ENCODE peak calls at places on chromosomes 12 and 14, in seven cellular contexts. G, O, C, R, H, M and V are unnamed samples.

GRCh38 chr12:101045486-101046474 is 164.3 kb downstream of the SLC5A8 start:
- DNase-seq in G (no peak), O (no peak), C (peak; percentile 29), R (no peak), H (no peak), M (peak; percentile 21), V (no peak)

GRCh38 chr14:36319899-36320209 is 583 bp downstream of the MBIP start:
- DNase-seq in G (no peak), O (no peak), C (no peak), R (no peak), H (no peak), M (no peak), V (no peak)

GRCh38 chr14:61670576-61670975 is 24.7 kb upstream of the HIF1A start:
- DNase-seq in G (no peak), O (no peak), C (no peak), R (no peak), H (no peak), M (no peak), V (no peak)

GRCh38 chr12:58285551-58285950 is 344.2 kb downstream of the ATP23 start:
- DNase-seq in G (no peak), O (no peak), C (no peak), R (peak; percentile 64), H (no peak), M (no peak), V (peak; percentile 36)

GRCh38 chr12:105852958-105853357 is 285.8 kb downstream of the NUAK1 start:
- DNase-seq in G (no peak), O (no peak), C (peak; percentile 48), R (no peak), H (no peak), M (no peak), V (no peak)

GRCh38 chr12:95218164-95218851 is 701 bp downstream of the VEZT start:
- DNase-seq in G (no peak), O (no peak), C (peak; percentile 72), R (no peak), H (peak; percentile 82), M (peak; percentile 73), V (no peak)

GRCh38 chr14:103744621-103745395 is 29.2 kb downstream of the ZFYVE21 start:
- DNase-seq in G (no peak), O (no peak), C (no peak), R (no peak), H (no peak), M (no peak), V (no peak)

GRCh38 chr12:28583771-28584261 is 393.6 kb downstream of the CCDC91 start:
- DNase-seq in G (no peak), O (no peak), C (peak; percentile 82), R (no peak), H (no peak), M (peak; percentile 11), V (no peak)

GRCh38 chr14:95097385-95097784 is 59.9 kb downstream of the DICER1 start:
- DNase-seq in G (no peak), O (no peak), C (peak; percentile 81), R (no peak), H (no peak), M (no peak), V (no peak)

GRCh38 chr14:104390941-104391901 is 188.3 kb upstream of the C14orf180 start:
- DNase-seq in G (no peak), O (peak; percentile 24), C (no peak), R (no peak), H (no peak), M (no peak), V (peak; percentile 52)

GRCh38 chr14:65210118-65210826 is 108.0 kb upstream of the MAX start:
- DNase-seq in G (no peak), O (no peak), C (peak; percentile 23), R (no peak), H (no peak), M (no peak), V (no peak)

GRCh38 chr14:64298773-64299172 is 4.6 kb upstream of the ESR2 start:
- DNase-seq in G (no peak), O (no peak), C (no peak), R (no peak), H (no peak), M (no peak), V (no peak)

GRCh38 chr12:58342736-58343135 is 401.4 kb downstream of the ATP23 start:
- DNase-seq in G (no peak), O (no peak), C (no peak), R (no peak), H (no peak), M (no peak), V (no peak)

GRCh38 chr12:49019435-49020317 is 1.1 kb upstream of the PRKAG1 start:
- DNase-seq in G (no peak), O (no peak), C (peak; percentile 52), R (peak; percentile 58), H (peak; percentile 38), M (peak; percentile 30), V (peak; percentile 54)

GRCh38 chr14:104972301-104973211 is 5.6 kb downstream of the AHNAK2 start:
- DNase-seq in G (peak; percentile 83), O (no peak), C (peak; percentile 80), R (no peak), H (peak; percentile 84), M (peak; percentile 95), V (peak; percentile 12)

GRCh38 chr12:121005346-121005815 is 10.9 kb downstream of the C12orf43 start:
- DNase-seq in G (no peak), O (peak; percentile 40), C (peak; percentile 39), R (peak; percentile 84), H (peak; percentile 72), M (peak; percentile 39), V (peak; percentile 74)

GRCh38 chr14:96131836-96132235 is 72.8 kb upstream of the BDKRB2 start:
- DNase-seq in G (no peak), O (no peak), C (no peak), R (no peak), H (no peak), M (no peak), V (no peak)

GRCh38 chr12:78864483-78865296 is at the start of gene SYT1:
- DNase-seq in G (peak; percentile 45), O (peak; percentile 90), C (peak; percentile 47), R (peak; percentile 89), H (peak; percentile 25), M (peak; percentile 55), V (peak; percentile 91)

GRCh38 chr12:68832504-68832867 is 24.5 kb downstream of the MDM2 start:
- DNase-seq in G (no peak), O (no peak), C (no peak), R (no peak), H (no peak), M (no peak), V (no peak)

GRCh38 chr12:48934312-48934706 is 9.0 kb upstream of the FKBP11 start:
- DNase-seq in G (no peak), O (no peak), C (no peak), R (no peak), H (no peak), M (no peak), V (no peak)

GRCh38 chr12:53213348-53213747 is 6.3 kb upstream of the ITGB7 start:
- DNase-seq in G (peak; percentile 90), O (peak; percentile 91), C (peak; percentile 70), R (peak; percentile 93), H (peak; percentile 87), M (peak; percentile 39), V (peak; percentile 95)

GRCh38 chr12:53210843-53211242 is 3.8 kb upstream of the ITGB7 start:
- DNase-seq in G (no peak), O (no peak), C (no peak), R (no peak), H (no peak), M (no peak), V (no peak)

GRCh38 chr12:53214221-53214620 is 7.2 kb upstream of the ITGB7 start:
- DNase-seq in G (no peak), O (no peak), C (no peak), R (no peak), H (no peak), M (no peak), V (no peak)

GRCh38 chr12:53212931-53213330 is 5.9 kb upstream of the ITGB7 start:
- DNase-seq in G (no peak), O (no peak), C (no peak), R (no peak), H (no peak), M (no peak), V (no peak)

GRCh38 chr12:53211476-53212381 is 4.7 kb upstream of the ITGB7 start:
- DNase-seq in G (no peak), O (no peak), C (no peak), R (no peak), H (no peak), M (no peak), V (peak; percentile 62)
- TF ChIP-seq CTCF in G (peak; percentile 15), O (peak; percentile 19), C (peak; percentile 30), R (peak; percentile 48), H (peak; percentile 15), M (peak; percentile 27), V (peak; percentile 45)

GRCh38 chr12:67386869-67387570 is 117.9 kb downstream of the CAND1 start:
- DNase-seq in G (no peak), O (no peak), C (peak; percentile 44), R (no peak), H (no peak), M (no peak), V (no peak)

GRCh38 chr12:67391034-67391433 is 121.9 kb downstream of the CAND1 start:
- DNase-seq in G (no peak), O (no peak), C (peak; percentile 38), R (no peak), H (no peak), M (no peak), V (no peak)

GRCh38 chr12:67391656-67392055 is 122.5 kb downstream of the CAND1 start:
- DNase-seq in G (no peak), O (no peak), C (no peak), R (no peak), H (no peak), M (no peak), V (no peak)

GRCh38 chr12:67388331-67389163 is 119.4 kb downstream of the CAND1 start:
- DNase-seq in G (no peak), O (no peak), C (no peak), R (no peak), H (no peak), M (no peak), V (peak; percentile 25)
- TF ChIP-seq CTCF in G (no peak), O (peak; percentile 32), C (no peak), R (no peak), H (no peak), M (peak; percentile 20), V (peak; percentile 78)

GRCh38 chr12:75977952-75978671 is 53.5 kb downstream of the PHLDA1 start:
- DNase-seq in G (no peak), O (no peak), C (peak; percentile 99), R (no peak), H (peak; percentile 75), M (peak; percentile 100), V (no peak)
- TF ChIP-seq CTCF in G (no peak), O (no peak), C (peak; percentile 20), R (no peak), H (no peak), M (no peak), V (no peak)

DNA sequence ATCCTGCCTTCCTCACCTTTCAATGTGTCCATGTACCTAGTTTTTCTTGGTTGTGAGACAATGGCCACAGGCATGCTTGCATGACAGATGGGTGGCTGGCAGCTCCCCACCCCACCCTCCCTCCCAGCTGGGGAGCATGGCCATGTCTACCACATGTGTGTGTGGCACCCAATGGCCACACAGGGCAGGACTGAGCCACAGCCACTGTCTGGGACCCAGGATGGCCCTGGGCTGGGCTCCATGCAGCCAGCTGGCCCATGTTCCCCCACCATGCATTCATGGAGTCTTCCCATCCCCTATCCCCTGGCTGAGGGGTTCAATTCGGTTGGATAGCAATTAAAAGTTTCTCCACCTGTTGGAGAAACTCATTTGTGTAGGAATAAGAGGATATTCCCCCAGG is 566.0 kb upstream of the USP15 start:
- DNase-seq in G (no peak), O (no peak), C (no peak), R (no peak), H (no peak), M (no peak), V (no peak)
- TF ChIP-seq CTCF in G (no peak), O (no peak), C (no peak), R (no peak), H (no peak), M (no peak), V (no peak)

GRCh38 chr12:108693781-108694180 is 37.5 kb downstream of the CORO1C start:
- DNase-seq in G (no peak), O (no peak), C (no peak), R (no peak), H (no peak), M (no peak), V (no peak)
- TF ChIP-seq CTCF in G (no peak), O (no peak), C (no peak), R (no peak), H (no peak), M (no peak), V (no peak)